ENCODE peak calls at places on chromosomes 2 and 18, in seven cellular contexts. Q, G, P, K, B, Z and O are unnamed samples.

GRCh38 chr2:120684225-120684624 is 51.4 kb upstream of the GLI2 start:
- DNase-seq in Q (no peak), G (no peak), P (no peak), K (no peak), B (no peak), Z (no peak), O (no peak)

GRCh38 chr2:239769574-239770145 is 255.5 kb downstream of the NDUFA10 start:
- DNase-seq in Q (no peak), G (no peak), P (no peak), K (peak; percentile 37), B (no peak), Z (no peak), O (no peak)

GRCh38 chr18:4878480-4878879 is 318.6 kb downstream of the AKAIN1 start:
- DNase-seq in Q (no peak), G (no peak), P (no peak), K (no peak), B (no peak), Z (no peak), O (no peak)

GRCh38 chr2:231926180-231926741 is at the start of gene NPPC:
- DNase-seq in Q (peak; percentile 72), G (peak; percentile 66), P (peak; percentile 81), K (peak; percentile 45), B (peak; percentile 34), Z (no peak), O (peak; percentile 55)

GRCh38 chr2:182368446-182368845 is 58.4 kb downstream of the PDE1A start:
- DNase-seq in Q (peak; percentile 56), G (no peak), P (no peak), K (no peak), B (no peak), Z (no peak), O (no peak)

GRCh38 chr2:48248251-48248933 is 281.6 kb upstream of the STON1 start:
- DNase-seq in Q (peak; percentile 74), G (no peak), P (no peak), K (no peak), B (no peak), Z (peak; percentile 43), O (peak; percentile 88)

GRCh38 chr18:33820517-33821368 is 242.7 kb downstream of the ASXL3 start:
- DNase-seq in Q (no peak), G (no peak), P (no peak), K (no peak), B (no peak), Z (no peak), O (no peak)

GRCh38 chr2:19320813-19321212 is 37.6 kb downstream of the OSR1 start:
- DNase-seq in Q (no peak), G (no peak), P (no peak), K (no peak), B (no peak), Z (no peak), O (no peak)

GRCh38 chr2:165305391-165306096 is 66.3 kb downstream of the SCN2A start:
- DNase-seq in Q (no peak), G (no peak), P (no peak), K (no peak), B (no peak), Z (no peak), O (peak; percentile 25)

GRCh38 chr2:141591787-141592186 is 539.0 kb downstream of the LRP1B start:
- DNase-seq in Q (no peak), G (no peak), P (no peak), K (no peak), B (no peak), Z (no peak), O (no peak)

GRCh38 chr18:9683418-9684396 is 24.4 kb upstream of the RAB31 start:
- DNase-seq in Q (peak; percentile 83), G (no peak), P (no peak), K (no peak), B (peak; percentile 49), Z (no peak), O (peak; percentile 68)

GRCh38 chr2:136647039-136647438 is 118.3 kb upstream of the THSD7B start:
- DNase-seq in Q (no peak), G (no peak), P (no peak), K (no peak), B (no peak), Z (no peak), O (no peak)

GRCh38 chr2:10271946-10272345 is 30.8 kb upstream of the HPCAL1 start:
- DNase-seq in Q (no peak), G (no peak), P (no peak), K (peak; percentile 37), B (peak; percentile 54), Z (no peak), O (no peak)

GRCh38 chr2:127637725-127638252 is 8.2 kb upstream of the GPR17 start:
- DNase-seq in Q (peak; percentile 51), G (peak; percentile 41), P (no peak), K (no peak), B (no peak), Z (peak; percentile 93), O (peak; percentile 70)

GRCh38 chr18:3693385-3693784 is 243.4 kb downstream of the TGIF1 start:
- DNase-seq in Q (no peak), G (no peak), P (no peak), K (no peak), B (no peak), Z (no peak), O (no peak)

GRCh38 chr2:64404002-64404731 is 49.8 kb upstream of the LGALSL start:
- DNase-seq in Q (no peak), G (no peak), P (no peak), K (peak; percentile 96), B (peak; percentile 70), Z (no peak), O (peak; percentile 99)

GRCh38 chr2:159895258-159896209 is 97.5 kb upstream of the CD302 start:
- DNase-seq in Q (no peak), G (no peak), P (no peak), K (no peak), B (no peak), Z (no peak), O (no peak)

GRCh38 chr2:230601510-230601909 is 111.1 kb upstream of the CAB39 start:
- DNase-seq in Q (no peak), G (no peak), P (no peak), K (no peak), B (no peak), Z (no peak), O (no peak)

GRCh38 chr2:185934232-185934631 is 195.6 kb downstream of the FSIP2 start:
- DNase-seq in Q (no peak), G (no peak), P (no peak), K (no peak), B (no peak), Z (no peak), O (no peak)

GRCh38 chr2:7191927-7192326 is 274.7 kb downstream of the RNF144A start:
- DNase-seq in Q (peak; percentile 57), G (no peak), P (no peak), K (no peak), B (no peak), Z (no peak), O (peak; percentile 4)

GRCh38 chr2:238170386-238171071 is 11.8 kb downstream of the ERFE start:
- DNase-seq in Q (no peak), G (no peak), P (no peak), K (peak; percentile 48), B (no peak), Z (no peak), O (peak; percentile 26)

DNA sequence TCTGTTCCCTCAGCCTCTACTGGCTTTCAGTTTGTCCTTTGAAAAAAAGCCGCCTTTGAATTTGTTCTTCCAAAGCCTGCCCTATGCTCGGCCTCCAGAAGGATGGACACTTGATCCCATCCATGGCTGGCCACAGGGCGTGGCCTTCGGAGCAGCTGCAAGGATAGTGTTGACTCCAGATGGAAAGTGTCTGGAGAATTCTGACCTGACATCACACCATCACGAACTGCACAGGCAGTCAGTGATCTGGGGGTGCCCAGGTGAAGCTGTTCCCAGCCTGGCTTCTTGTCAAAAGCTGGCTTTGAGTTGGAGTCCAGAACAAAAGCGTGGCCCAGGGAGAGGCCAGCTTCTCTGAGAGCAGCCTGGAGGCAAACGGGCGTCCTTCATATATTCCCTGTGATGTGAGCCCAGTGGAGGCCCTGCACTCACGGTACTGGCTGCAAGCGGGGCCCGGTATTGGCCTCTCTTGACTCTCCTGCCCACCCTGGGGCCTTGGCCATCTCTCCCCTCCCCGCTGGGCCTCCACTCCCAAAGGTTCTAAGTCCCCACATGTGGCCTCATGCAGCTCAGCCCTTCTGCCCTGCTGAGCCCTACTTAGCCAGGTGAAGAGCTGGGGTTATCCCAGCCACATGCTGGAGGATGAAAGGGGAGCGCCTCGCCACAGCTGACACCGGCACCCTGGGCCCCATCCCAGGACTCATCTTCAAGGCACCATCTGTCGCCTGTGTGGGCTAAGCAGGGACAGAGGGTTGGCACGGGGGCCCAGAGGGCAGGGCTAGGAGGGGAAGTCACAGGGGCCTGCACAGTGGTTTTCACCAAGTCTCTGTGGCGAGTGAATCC is 20.4 kb upstream of the ATOH8 start:
- DNase-seq in Q (no peak), G (no peak), P (no peak), K (no peak), B (no peak), Z (no peak), O (no peak)
- TF ChIP-seq POLR2A in Q (no peak), G (no peak), P (no peak), K (no peak), B (no peak), Z (no peak), O (no peak)

DNA sequence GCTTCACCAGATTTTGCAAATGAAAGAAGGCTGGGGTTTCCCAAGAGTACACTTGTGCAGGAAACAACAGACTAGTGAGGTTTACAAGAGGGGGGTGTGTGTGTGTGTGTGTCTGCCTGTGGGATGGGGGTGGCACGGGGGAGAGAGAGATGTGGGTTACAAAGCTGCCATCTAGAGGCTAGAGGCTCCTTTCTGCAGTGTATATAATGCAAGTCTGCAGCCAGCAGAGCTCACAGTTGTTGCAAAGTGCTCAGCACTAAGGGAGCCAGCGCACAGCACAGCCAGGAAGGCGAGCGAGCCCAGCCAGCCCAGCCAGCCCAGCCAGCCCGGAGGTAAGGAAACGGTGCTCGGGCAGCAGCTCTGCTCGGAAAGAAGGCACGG is at the start of gene ACKR3:
- DNase-seq in Q (peak; percentile 76), G (no peak), P (peak; percentile 73), K (peak; percentile 76), B (peak; percentile 76), Z (peak; percentile 63), O (peak; percentile 95)
- TF ChIP-seq POLR2A in Q (peak; percentile 33), G (no peak), P (peak; percentile 83), K (peak; percentile 95), B (no peak), Z (no peak), O (peak; percentile 87)

GRCh38 chr2:54115284-54116137 is at the start of gene ACYP2:
- DNase-seq in Q (peak; percentile 99), G (peak; percentile 96), P (peak; percentile 73), K (peak; percentile 97), B (peak; percentile 96), Z (peak; percentile 84), O (peak; percentile 92)
- TF ChIP-seq POLR2A in Q (peak; percentile 66), G (peak; percentile 98), P (peak; percentile 87), K (peak; percentile 96), B (no peak), Z (peak; percentile 87), O (no peak)

GRCh38 chr2:213241817-213242216 is 42.4 kb upstream of the SPAG16 start:
- DNase-seq in Q (no peak), G (no peak), P (no peak), K (no peak), B (no peak), Z (no peak), O (no peak)

GRCh38 chr2:213242653-213243052 is 41.6 kb upstream of the SPAG16 start:
- DNase-seq in Q (no peak), G (no peak), P (no peak), K (no peak), B (no peak), Z (no peak), O (no peak)

GRCh38 chr2:213247566-213247965 is 36.7 kb upstream of the SPAG16 start:
- DNase-seq in Q (no peak), G (no peak), P (no peak), K (no peak), B (no peak), Z (no peak), O (no peak)

GRCh38 chr2:213246665-213247281 is 37.5 kb upstream of the SPAG16 start:
- DNase-seq in Q (peak; percentile 58), G (peak; percentile 7), P (no peak), K (peak; percentile 49), B (peak; percentile 41), Z (no peak), O (peak; percentile 54)

GRCh38 chr2:213243189-213244044 is 40.8 kb upstream of the SPAG16 start:
- DNase-seq in Q (no peak), G (no peak), P (no peak), K (no peak), B (no peak), Z (no peak), O (no peak)
- TF ChIP-seq POLR2A in Q (no peak), G (no peak), P (peak; percentile 53), K (no peak), B (no peak), Z (no peak), O (no peak)